ENCODE peak calls at places on chromosomes 6 and 20, in ten cellular contexts. One of them, this sample, is unnamed.

GRCh38 chr6:131660195-131660594 is 23.1 kb downstream of the ENPP3 start:
- DNase-seq in WTC11: no peak
- DNase-seq in H9: no peak
- DNase-seq in glutamatergic neuron: no peak
- DNase-seq in PC-3: peak
- DNase-seq in GM12864: no peak
- DNase-seq in tibial artery: no peak
- DNase-seq in BJ: no peak
- DNase-seq in uterus: no peak
- DNase-seq in fibroblast of pulmonary artery: peak
- DNase-seq in this sample: no peak

GRCh38 chr20:1427457-1428054 is 34.7 kb upstream of the FKBP1A start:
- DNase-seq in WTC11: peak
- DNase-seq in glutamatergic neuron: no peak
- DNase-seq in H9: peak
- DNase-seq in tibial artery: no peak
- DNase-seq in PC-3: peak
- DNase-seq in GM12864: no peak
- DNase-seq in uterus: no peak
- DNase-seq in fibroblast of pulmonary artery: peak
- DNase-seq in BJ: no peak
- DNase-seq in this sample: no peak

GRCh38 chr20:31602430-31602778 is 2.7 kb upstream of the ID1 start:
- DNase-seq in tibial artery: no peak
- DNase-seq in H9: no peak
- DNase-seq in PC-3: no peak
- DNase-seq in fibroblast of pulmonary artery: no peak
- DNase-seq in glutamatergic neuron: no peak
- DNase-seq in WTC11: no peak
- DNase-seq in GM12864: no peak
- DNase-seq in uterus: no peak
- DNase-seq in BJ: no peak
- DNase-seq in this sample: no peak

GRCh38 chr6:156873654-156874380 is 96.6 kb downstream of the ARID1B start:
- DNase-seq in BJ: no peak
- DNase-seq in PC-3: no peak
- DNase-seq in GM12864: no peak
- DNase-seq in H9: no peak
- DNase-seq in WTC11: no peak
- DNase-seq in tibial artery: no peak
- DNase-seq in fibroblast of pulmonary artery: no peak
- DNase-seq in glutamatergic neuron: no peak
- DNase-seq in uterus: no peak
- DNase-seq in this sample: no peak

GRCh38 chr6:113999284-113999683 is 28.3 kb upstream of the HDAC2 start:
- DNase-seq in BJ: no peak
- DNase-seq in glutamatergic neuron: no peak
- DNase-seq in WTC11: no peak
- DNase-seq in uterus: no peak
- DNase-seq in H9: no peak
- DNase-seq in fibroblast of pulmonary artery: no peak
- DNase-seq in tibial artery: no peak
- DNase-seq in PC-3: no peak
- DNase-seq in GM12864: no peak
- DNase-seq in this sample: no peak

GRCh38 chr6:148681666-148682065 is 65.2 kb upstream of the UST start:
- DNase-seq in WTC11: no peak
- DNase-seq in H9: no peak
- DNase-seq in PC-3: no peak
- DNase-seq in GM12864: no peak
- DNase-seq in tibial artery: no peak
- DNase-seq in glutamatergic neuron: no peak
- DNase-seq in fibroblast of pulmonary artery: no peak
- DNase-seq in uterus: no peak
- DNase-seq in BJ: no peak
- DNase-seq in this sample: no peak

GRCh38 chr6:108588586-108588985 is 27.9 kb downstream of the FOXO3 start:
- DNase-seq in tibial artery: no peak
- DNase-seq in uterus: no peak
- DNase-seq in GM12864: no peak
- DNase-seq in BJ: no peak
- DNase-seq in H9: no peak
- DNase-seq in PC-3: peak
- DNase-seq in fibroblast of pulmonary artery: peak
- DNase-seq in WTC11: no peak
- DNase-seq in glutamatergic neuron: no peak
- DNase-seq in this sample: no peak

GRCh38 chr20:63885264-63886053 is 9.5 kb upstream of the DNAJC5 start:
- DNase-seq in H9: no peak
- DNase-seq in tibial artery: no peak
- DNase-seq in WTC11: no peak
- DNase-seq in glutamatergic neuron: no peak
- DNase-seq in GM12864: no peak
- DNase-seq in PC-3: peak
- DNase-seq in BJ: no peak
- DNase-seq in uterus: no peak
- DNase-seq in fibroblast of pulmonary artery: no peak
- DNase-seq in this sample: no peak

GRCh38 chr6:108694816-108695215 is 134.1 kb downstream of the FOXO3 start:
- DNase-seq in WTC11: no peak
- DNase-seq in BJ: no peak
- DNase-seq in PC-3: no peak
- DNase-seq in H9: no peak
- DNase-seq in uterus: no peak
- DNase-seq in fibroblast of pulmonary artery: no peak
- DNase-seq in tibial artery: no peak
- DNase-seq in glutamatergic neuron: no peak
- DNase-seq in GM12864: no peak
- DNase-seq in this sample: no peak

GRCh38 chr6:153172815-153173214 is 41.7 kb upstream of the RGS17 start:
- DNase-seq in GM12864: no peak
- DNase-seq in glutamatergic neuron: peak
- DNase-seq in WTC11: no peak
- DNase-seq in tibial artery: no peak
- DNase-seq in PC-3: no peak
- DNase-seq in uterus: no peak
- DNase-seq in fibroblast of pulmonary artery: no peak
- DNase-seq in H9: no peak
- DNase-seq in BJ: no peak
- DNase-seq in this sample: no peak

GRCh38 chr6:151276112-151276745 is 36.5 kb downstream of the AKAP12 start:
- DNase-seq in PC-3: no peak
- DNase-seq in fibroblast of pulmonary artery: peak
- DNase-seq in GM12864: no peak
- DNase-seq in WTC11: no peak
- DNase-seq in H9: no peak
- DNase-seq in BJ: peak
- DNase-seq in uterus: no peak
- DNase-seq in tibial artery: peak
- DNase-seq in glutamatergic neuron: peak
- DNase-seq in this sample: peak

DNA sequence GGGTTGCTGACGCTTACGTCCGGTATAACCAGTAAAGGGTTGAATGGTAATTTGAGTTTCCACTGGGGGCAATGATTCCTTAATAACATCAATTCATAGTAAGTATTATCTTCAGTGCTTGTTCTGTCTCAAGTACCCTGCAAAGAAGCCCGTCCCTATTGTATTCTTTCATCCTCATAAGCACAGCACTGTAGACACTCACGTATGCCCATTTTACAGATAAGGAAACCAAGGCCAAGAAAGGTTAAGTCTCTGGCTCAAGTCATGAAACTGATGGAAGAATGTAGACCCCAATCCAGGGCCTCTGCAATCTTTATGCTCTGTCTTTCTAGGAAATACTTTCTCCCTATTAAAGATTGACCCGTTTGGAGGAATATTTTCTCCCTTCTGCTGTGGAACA is 251.2 kb downstream of the ZNF217 start:
- DNase-seq in H9: no peak
- DNase-seq in tibial artery: no peak
- DNase-seq in uterus: no peak
- DNase-seq in WTC11: no peak
- DNase-seq in BJ: no peak
- DNase-seq in PC-3: no peak
- DNase-seq in fibroblast of pulmonary artery: no peak
- DNase-seq in GM12864: no peak
- DNase-seq in glutamatergic neuron: no peak
- DNase-seq in this sample: no peak
- TF ChIP-seq CTCF in H9: no peak
- TF ChIP-seq CTCF in tibial artery: no peak
- TF ChIP-seq CTCF in uterus: no peak
- TF ChIP-seq CTCF in WTC11: no peak
- TF ChIP-seq CTCF in BJ: no peak
- TF ChIP-seq CTCF in PC-3: no peak
- TF ChIP-seq CTCF in fibroblast of pulmonary artery: no peak
- TF ChIP-seq CTCF in GM12864: no peak
- TF ChIP-seq CTCF in glutamatergic neuron: no peak
- TF ChIP-seq CTCF in this sample: no peak

DNA sequence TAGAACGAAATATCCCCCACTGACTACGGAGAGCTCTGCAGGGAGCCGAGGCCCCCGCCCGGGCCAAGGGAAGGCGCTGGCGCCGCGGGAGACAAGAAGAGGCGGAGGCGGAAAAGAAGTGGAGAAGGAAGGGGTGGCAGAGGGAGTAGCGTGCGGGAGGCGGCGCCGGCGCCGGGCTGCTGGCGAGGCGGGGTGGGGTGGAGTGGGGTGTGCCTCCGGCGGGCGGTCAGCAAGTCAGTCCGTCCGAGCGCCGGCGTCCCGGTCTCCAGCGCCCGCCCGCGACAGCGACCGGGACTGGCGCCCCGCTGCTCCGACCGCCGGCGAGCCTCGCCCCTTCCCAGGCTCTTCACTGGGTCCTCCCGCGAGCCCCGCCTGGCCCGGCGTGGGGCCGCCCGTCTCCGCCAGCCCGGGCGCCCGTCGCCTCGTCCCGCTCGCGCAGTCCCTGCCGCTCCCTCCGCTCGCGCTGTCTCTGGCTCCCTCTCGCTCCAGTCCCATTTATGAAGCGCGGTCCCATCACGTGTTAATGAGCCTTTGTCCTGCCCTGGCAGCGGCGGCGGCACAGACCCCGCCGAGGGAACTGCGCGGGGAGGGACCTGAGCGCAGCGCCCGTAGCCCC is at the start of gene CNR1:
- DNase-seq in PC-3: no peak
- DNase-seq in BJ: no peak
- DNase-seq in uterus: peak
- DNase-seq in tibial artery: peak
- DNase-seq in WTC11: peak
- DNase-seq in H9: peak
- DNase-seq in glutamatergic neuron: peak
- DNase-seq in fibroblast of pulmonary artery: peak
- DNase-seq in GM12864: no peak
- DNase-seq in this sample: no peak
- TF ChIP-seq CTCF in PC-3: no peak
- TF ChIP-seq CTCF in BJ: no peak
- TF ChIP-seq CTCF in uterus: no peak
- TF ChIP-seq CTCF in tibial artery: no peak
- TF ChIP-seq CTCF in WTC11: no peak
- TF ChIP-seq CTCF in H9: no peak
- TF ChIP-seq CTCF in glutamatergic neuron: no peak
- TF ChIP-seq CTCF in fibroblast of pulmonary artery: no peak
- TF ChIP-seq CTCF in GM12864: peak
- TF ChIP-seq CTCF in this sample: no peak

DNA sequence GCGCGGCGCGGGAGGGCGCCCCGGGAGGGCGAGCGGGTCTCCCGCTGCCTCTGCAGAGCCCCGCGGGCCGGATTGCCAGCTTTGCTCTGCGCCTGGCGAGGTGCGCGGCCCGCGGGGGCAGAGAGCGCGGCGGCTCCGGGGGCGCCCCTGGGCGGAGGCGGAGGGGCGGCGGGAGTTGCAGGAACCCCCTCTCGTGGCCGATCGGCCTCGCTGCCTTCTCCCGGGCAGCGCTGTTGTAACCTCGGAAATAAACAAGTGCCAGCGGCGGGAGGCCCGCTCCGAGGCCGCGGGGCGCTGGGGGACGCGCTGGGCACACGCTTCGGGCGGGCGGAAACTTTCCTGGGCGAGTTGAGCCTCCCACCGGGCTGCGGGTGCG is 1.2 kb downstream of the CDH4 start:
- DNase-seq in fibroblast of pulmonary artery: peak
- DNase-seq in BJ: no peak
- DNase-seq in uterus: no peak
- DNase-seq in GM12864: no peak
- DNase-seq in WTC11: peak
- DNase-seq in H9: peak
- DNase-seq in PC-3: no peak
- DNase-seq in tibial artery: no peak
- DNase-seq in glutamatergic neuron: peak
- DNase-seq in this sample: no peak
- TF ChIP-seq CTCF in fibroblast of pulmonary artery: no peak
- TF ChIP-seq CTCF in BJ: peak
- TF ChIP-seq CTCF in uterus: no peak
- TF ChIP-seq CTCF in GM12864: no peak
- TF ChIP-seq CTCF in WTC11: no peak
- TF ChIP-seq CTCF in H9: peak
- TF ChIP-seq CTCF in PC-3: no peak
- TF ChIP-seq CTCF in tibial artery: no peak
- TF ChIP-seq CTCF in glutamatergic neuron: no peak
- TF ChIP-seq CTCF in this sample: peak

DNA sequence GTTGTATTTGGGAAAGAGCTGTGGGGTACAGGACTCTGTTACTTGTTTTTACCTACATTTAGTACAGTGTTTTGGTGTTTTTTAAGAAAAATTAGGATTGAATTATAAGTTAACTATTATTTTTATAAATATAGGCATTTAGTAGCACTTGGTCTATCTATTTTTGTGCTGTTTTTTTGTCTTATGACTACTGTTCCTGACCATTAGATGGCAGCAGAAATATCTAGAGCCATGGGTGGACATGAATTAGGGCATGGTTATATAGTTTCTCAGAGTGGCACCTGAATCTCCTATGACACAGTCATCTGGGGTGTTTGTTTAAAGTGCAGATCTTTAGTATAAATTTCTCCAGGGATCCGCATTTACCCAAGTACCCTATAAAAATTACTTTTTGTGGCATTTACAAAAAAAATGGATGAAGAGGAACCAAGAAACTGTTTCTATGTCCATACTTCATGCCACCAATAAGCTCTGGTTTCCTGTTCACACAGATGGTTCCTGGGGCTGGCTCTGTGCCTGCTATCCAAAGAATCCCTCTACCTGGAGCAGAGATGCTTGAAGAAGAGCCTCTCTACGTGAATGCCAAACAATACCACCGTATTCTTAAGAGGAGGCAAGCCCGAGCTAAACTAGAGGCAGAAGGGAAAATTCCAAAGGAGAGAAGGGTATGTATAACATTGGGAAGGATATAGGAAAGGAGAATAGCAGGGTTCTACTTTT is 19.8 kb downstream of the NFYA start:
- DNase-seq in fibroblast of pulmonary artery: peak
- DNase-seq in glutamatergic neuron: no peak
- DNase-seq in GM12864: no peak
- DNase-seq in tibial artery: no peak
- DNase-seq in PC-3: peak
- DNase-seq in uterus: no peak
- DNase-seq in WTC11: no peak
- DNase-seq in H9: no peak
- DNase-seq in BJ: no peak
- DNase-seq in this sample: no peak
- TF ChIP-seq CTCF in fibroblast of pulmonary artery: peak
- TF ChIP-seq CTCF in glutamatergic neuron: no peak
- TF ChIP-seq CTCF in GM12864: peak
- TF ChIP-seq CTCF in tibial artery: no peak
- TF ChIP-seq CTCF in PC-3: peak
- TF ChIP-seq CTCF in uterus: no peak
- TF ChIP-seq CTCF in WTC11: no peak
- TF ChIP-seq CTCF in H9: peak
- TF ChIP-seq CTCF in BJ: peak
- TF ChIP-seq CTCF in this sample: peak